ENCODE peak calls at places on chromosomes 11 and 22, in eight cellular contexts. F is globus pallidus; A is bronchial epithelial cell; T is H9; H is mesothelial cell of epicardium; C is substantia nigra; X is stimulated activated naive CD4-positive, alpha-beta T cell; N is CD8-positive, alpha-beta memory T cell. I is an unnamed sample.

GRCh38 chr22:46779651-46780050 is 17.2 kb downstream of the TBC1D22A start:
- DNase-seq in F (no peak), A (no peak), T (no peak), H (no peak), C (no peak), X (no peak), N (no peak), I (no peak)

GRCh38 chr11:90134420-90135003 is at the start of gene NAALAD2:
- DNase-seq in F (peak; percentile 70), A (no peak), T (peak; percentile 80), H (peak; percentile 56), C (peak; percentile 41), X (no peak), N (no peak), I (peak; percentile 43)

GRCh38 chr11:95715777-95716241 is 73.8 kb downstream of the FAM76B start:
- DNase-seq in F (peak; percentile 75), A (peak; percentile 87), T (no peak), H (no peak), C (peak; percentile 27), X (no peak), N (no peak), I (peak; percentile 26)

GRCh38 chr11:6191733-6192132 is 7.3 kb upstream of the OR52W1 start:
- DNase-seq in F (no peak), A (no peak), T (no peak), H (no peak), C (no peak), X (no peak), N (no peak), I (no peak)

GRCh38 chr22:46732513-46732912 is 5.5 kb downstream of the CERK start:
- DNase-seq in F (no peak), A (no peak), T (no peak), H (no peak), C (no peak), X (no peak), N (no peak), I (no peak)

GRCh38 chr11:69122642-69123431 is 32.9 kb upstream of the SMIM38 start:
- DNase-seq in F (no peak), A (peak; percentile 85), T (peak; percentile 96), H (peak; percentile 67), C (peak; percentile 31), X (peak; percentile 59), N (no peak), I (no peak)

GRCh38 chr22:36425977-36426523 is 38.3 kb upstream of the MYH9 start:
- DNase-seq in F (no peak), A (no peak), T (no peak), H (no peak), C (no peak), X (no peak), N (no peak), I (no peak)

GRCh38 chr11:2804189-2804588 is 81.4 kb downstream of the CDKN1C start:
- DNase-seq in F (no peak), A (no peak), T (peak; percentile 10), H (peak; percentile 29), C (no peak), X (no peak), N (no peak), I (no peak)

GRCh38 chr22:50403701-50404101 is 60.6 kb downstream of the PPP6R2 start:
- DNase-seq in F (peak; percentile 62), A (no peak), T (no peak), H (peak; percentile 40), C (peak; percentile 60), X (no peak), N (no peak), I (no peak)

GRCh38 chr22:46892866-46893265 is 130.4 kb downstream of the TBC1D22A start:
- DNase-seq in F (no peak), A (no peak), T (no peak), H (no peak), C (no peak), X (no peak), N (no peak), I (no peak)

GRCh38 chr11:1505480-1505879 is 18.9 kb upstream of the MOB2 start:
- DNase-seq in F (no peak), A (no peak), T (peak; percentile 67), H (no peak), C (no peak), X (no peak), N (peak; percentile 8), I (no peak)

GRCh38 chr22:34055525-34056200 is 135.4 kb upstream of the LARGE1 start:
- DNase-seq in F (no peak), A (peak; percentile 26), T (peak; percentile 82), H (no peak), C (no peak), X (no peak), N (no peak), I (no peak)

GRCh38 chr11:114216804-114217195 is 79.4 kb upstream of the NNMT start:
- DNase-seq in F (no peak), A (no peak), T (no peak), H (no peak), C (no peak), X (no peak), N (no peak), I (no peak)